ENCODE peak calls at places on chromosomes 4 and X, in eight cellular contexts. C is SJCRH30; V is fibroblast of mammary gland; S is kidney; Z is M059J; H is Right ventricle myocardium superior; K is stimulated activated naive CD8-positive, alpha-beta T cell treated with anti-CD3 and anti-CD28 coated beads, Interleukin-15, amount 100 ng/mL, for 72 hours; B is activated T-cell treated with anti-CD3 and anti-CD28 coated beads for 1 hour. A is an unnamed sample.

GRCh38 chrX:44946771-44947170 is 73.8 kb downstream of the KDM6A start:
- DNase-seq in V (peak; percentile 30), K (no peak), H (no peak), B (no peak), Z (peak; percentile 24), S (no peak), C (no peak), A (no peak)

GRCh38 chr4:1973661-1974060 is 35.1 kb downstream of the NELFA start:
- DNase-seq in V (no peak), B (no peak), H (no peak), Z (no peak), C (no peak), S (no peak), K (no peak), A (no peak)

GRCh38 chr4:89640620-89641366 is 196.2 kb downstream of the SNCA start:
- DNase-seq in C (peak; percentile 37), S (peak; percentile 62), Z (no peak), H (peak; percentile 58), V (peak; percentile 64), K (no peak), B (no peak), A (peak; percentile 7)

GRCh38 chr4:48968814-48969213 is 17.3 kb upstream of the CWH43 start:
- DNase-seq in K (no peak), Z (peak; percentile 59), H (no peak), S (no peak), B (no peak), V (peak; percentile 91), C (no peak), A (no peak)

GRCh38 chr4:42603865-42604264 is 53.0 kb downstream of the ATP8A1 start:
- DNase-seq in C (no peak), H (no peak), B (no peak), K (no peak), S (no peak), Z (no peak), V (no peak), A (no peak)

GRCh38 chrX:67094061-67094460 is 449.8 kb upstream of the AR start:
- DNase-seq in B (no peak), Z (no peak), H (no peak), K (no peak), V (no peak), C (no peak), S (no peak), A (no peak)

GRCh38 chr4:118348886-118349285 is 3.9 kb downstream of the PRSS12 start:
- DNase-seq in Z (no peak), C (no peak), B (no peak), H (no peak), V (no peak), S (no peak), K (no peak), A (no peak)

GRCh38 chr4:26000274-26000950 is 86.4 kb downstream of the SMIM20 start:
- DNase-seq in K (no peak), C (no peak), V (peak; percentile 24), S (no peak), B (no peak), Z (peak; percentile 24), H (no peak), A (no peak)

GRCh38 chrX:77276742-77277141 is 170.4 kb upstream of the FGF16 start:
- DNase-seq in H (no peak), K (no peak), V (no peak), Z (no peak), S (no peak), C (no peak), B (no peak), A (no peak)

GRCh38 chrX:12770440-12770839 is 20.8 kb upstream of the PRPS2 start:
- DNase-seq in K (no peak), H (no peak), S (no peak), V (peak; percentile 41), Z (peak; percentile 28), B (no peak), C (no peak), A (no peak)

GRCh38 chr4:140659935-140660710 is 91.4 kb upstream of the UCP1 start:
- DNase-seq in H (no peak), K (no peak), V (no peak), Z (no peak), B (no peak), S (no peak), C (no peak), A (no peak)

GRCh38 chr4:150591284-150591874 is 9.4 kb downstream of the MAB21L2 start:
- DNase-seq in Z (no peak), V (no peak), B (no peak), K (no peak), S (no peak), H (no peak), C (no peak), A (no peak)

GRCh38 chr4:186688150-186688943 is 35.3 kb downstream of the FAT1 start:
- DNase-seq in V (no peak), K (no peak), H (no peak), C (no peak), B (no peak), S (no peak), Z (no peak), A (no peak)

GRCh38 chr4:37389967-37390580 is 145.5 kb downstream of the NWD2 start:
- DNase-seq in V (peak; percentile 50), Z (peak; percentile 51), C (peak; percentile 25), B (no peak), S (no peak), K (peak; percentile 31), H (no peak), A (no peak)

GRCh38 chr4:167475951-167476350 is 241.7 kb upstream of the SPOCK3 start:
- DNase-seq in Z (no peak), S (no peak), C (peak; percentile 5), H (no peak), V (no peak), K (no peak), B (no peak), A (no peak)

GRCh38 chr4:141635726-141636076 is 682 bp upstream of the IL15 start:
- DNase-seq in S (no peak), C (no peak), K (no peak), B (no peak), H (no peak), Z (no peak), V (no peak), A (no peak)

GRCh38 chr4:75658881-75659280 is 14.3 kb downstream of the G3BP2 start:
- DNase-seq in K (no peak), S (no peak), V (peak; percentile 41), B (no peak), Z (peak; percentile 18), C (no peak), H (no peak), A (no peak)

GRCh38 chr4:157887316-157887715 is 285.5 kb downstream of the GASK1B start:
- DNase-seq in B (no peak), K (no peak), Z (no peak), H (no peak), S (no peak), C (no peak), V (no peak), A (no peak)

GRCh38 chr4:113823291-113823659 is 61.7 kb upstream of the CAMK2D start:
- DNase-seq in B (no peak), S (no peak), H (no peak), K (no peak), C (peak; percentile 10), V (peak; percentile 52), Z (peak; percentile 9), A (no peak)

GRCh38 chr4:7358100-7358735 is 76.5 kb downstream of the PSAPL1 start:
- DNase-seq in C (no peak), B (no peak), K (no peak), H (peak; percentile 63), V (peak; percentile 92), S (peak; percentile 56), Z (peak; percentile 87), A (no peak)

GRCh38 chr4:6410078-6410477 is 62.3 kb downstream of the PPP2R2C start:
- DNase-seq in B (no peak), C (no peak), Z (no peak), K (no peak), H (no peak), V (no peak), S (peak; percentile 41), A (no peak)

GRCh38 chrX:135421932-135422809 is at the start of gene SMIM10L2A:
- DNase-seq in B (no peak), H (no peak), K (peak; percentile 38), Z (no peak), C (no peak), S (peak; percentile 71), V (no peak), A (peak; percentile 60)

GRCh38 chrX:47232197-47232802 is 509 bp upstream of the USP11 start:
- DNase-seq in B (no peak), V (no peak), Z (peak; percentile 35), C (no peak), H (no peak), K (no peak), S (no peak), A (no peak)

GRCh38 chr4:77153016-77153415 is 4.0 kb upstream of the CCNG2 start:
- DNase-seq in V (no peak), H (no peak), K (no peak), Z (no peak), C (no peak), S (no peak), B (no peak), A (no peak)

GRCh38 chr4:109915385-109916002 is 2.8 kb downstream of the EGF start:
- DNase-seq in V (no peak), S (no peak), K (no peak), H (no peak), B (no peak), Z (no peak), C (no peak), A (no peak)

GRCh38 chr4:6362896-6363295 is 93.2 kb downstream of the WFS1 start:
- DNase-seq in S (peak; percentile 42), C (peak; percentile 52), V (peak; percentile 20), H (no peak), Z (peak; percentile 26), B (no peak), K (peak; percentile 15), A (no peak)

GRCh38 chrX:146481735-146482134 is 327.8 kb upstream of the CXorf51B start:
- DNase-seq in B (no peak), Z (no peak), C (no peak), H (no peak), S (no peak), V (no peak), K (no peak), A (no peak)

GRCh38 chrX:25015486-25016360 is at the start of gene ARX:
- DNase-seq in V (peak; percentile 44), Z (no peak), K (no peak), S (no peak), B (no peak), H (no peak), C (no peak), A (no peak)

GRCh38 chr4:5050520-5050955 is 742 bp upstream of the STK32B start:
- DNase-seq in H (peak; percentile 81), V (peak; percentile 77), Z (peak; percentile 81), S (peak; percentile 88), K (peak; percentile 27), B (no peak), C (peak; percentile 72), A (peak; percentile 63)

GRCh38 chr4:185254434-185254833 is 45.0 kb downstream of the SNX25 start:
- DNase-seq in C (no peak), V (peak; percentile 29), K (no peak), H (no peak), S (no peak), Z (peak; percentile 33), B (no peak), A (no peak)

GRCh38 chrX:54208531-54208930 is 25.5 kb upstream of the FAM120C start:
- DNase-seq in H (no peak), K (no peak), Z (no peak), C (peak; percentile 6), V (peak; percentile 73), B (no peak), S (no peak), A (no peak)